ENCODE peak calls at places on chromosomes 1 and 21, in four cellular contexts. V is WTC11, X is K562, K is GM12878. T is an unnamed sample.

GRCh38 chr1:113758631-113759340 is 500 bp downstream of the PHTF1 start:
- DNase-seq in X (peak), K (no peak), V (peak), T (peak)

GRCh38 chr1:244060691-244061090 is 9.6 kb downstream of the ZBTB18 start:
- DNase-seq in V (no peak), X (no peak), K (no peak), T (no peak)

GRCh38 chr1:112387807-112388206 is 8.2 kb upstream of the CTTNBP2NL start:
- DNase-seq in V (no peak), X (no peak), K (no peak), T (no peak)

GRCh38 chr1:156198831-156199349 is 5.0 kb downstream of the SLC25A44 start:
- DNase-seq in V (no peak), K (peak), X (no peak), T (no peak)

GRCh38 chr21:44800103-44800502 is 1.5 kb downstream of the UBE2G2 start:
- DNase-seq in X (peak), V (no peak), K (no peak), T (peak)

GRCh38 chr1:237239248-237239647 is 197.3 kb downstream of the RYR2 start:
- DNase-seq in X (no peak), K (no peak), V (peak), T (no peak)

GRCh38 chr21:36615274-36615964 is 83.5 kb upstream of the SIM2 start:
- DNase-seq in K (no peak), V (peak), X (peak), T (peak)

GRCh38 chr1:12549460-12550349 is 68.3 kb downstream of the DHRS3 start:
- DNase-seq in X (peak), V (peak), K (no peak), T (peak)

GRCh38 chr1:245686006-245686405 is 531.2 kb downstream of the KIF26B start:
- DNase-seq in K (no peak), X (no peak), V (no peak), T (no peak)

GRCh38 chr1:94623560-94624148 is 82.1 kb upstream of the F3 start:
- DNase-seq in X (no peak), K (no peak), V (peak), T (no peak)

GRCh38 chr21:33237446-33237845 is 7.7 kb downstream of the IFNAR2 start:
- DNase-seq in V (no peak), K (no peak), X (no peak), T (no peak)

GRCh38 chr1:38512789-38513188 is 346.8 kb downstream of the RRAGC start:
- DNase-seq in K (no peak), X (no peak), V (no peak), T (no peak)

GRCh38 chr1:145995148-145995851 is 1.1 kb downstream of the TXNIP start:
- DNase-seq in V (no peak), K (no peak), X (no peak), T (no peak)

DNA sequence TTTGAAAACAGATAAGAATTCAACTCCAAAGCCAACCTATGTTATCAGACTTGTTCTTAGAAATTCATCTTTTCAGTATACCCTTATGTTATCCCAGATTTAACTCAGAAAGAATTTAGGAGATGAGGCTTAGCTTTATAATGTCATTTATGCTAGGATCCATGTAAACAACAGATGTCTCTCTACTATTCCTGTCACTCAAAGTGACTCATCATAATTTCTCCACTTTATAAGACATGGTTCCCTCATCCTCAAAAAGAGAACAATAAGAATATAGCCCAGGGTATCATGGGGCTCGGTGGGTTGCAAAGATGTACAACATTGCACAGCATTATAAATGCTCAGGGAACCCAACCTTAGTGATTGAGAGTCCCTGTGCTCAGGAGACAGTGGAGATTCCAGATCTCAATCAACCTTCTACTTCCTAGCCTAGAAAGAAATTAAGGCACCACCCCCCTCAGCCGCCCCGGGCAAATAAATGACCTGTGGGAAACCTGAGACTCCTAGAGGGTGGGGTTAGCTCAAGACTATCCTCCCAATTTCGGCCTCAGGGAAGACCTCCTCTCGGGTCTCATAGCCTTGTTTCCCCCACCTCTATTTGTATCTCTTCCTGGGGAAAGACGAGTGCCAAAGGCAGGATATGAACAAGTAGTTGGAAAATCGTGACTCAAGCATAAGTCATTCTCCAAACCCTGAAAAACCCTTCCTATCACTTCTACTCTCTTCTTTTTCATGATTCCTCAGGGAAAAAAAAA is 265.0 kb upstream of the CAMK1G start:
- DNase-seq in X (no peak), V (no peak), K (no peak), T (no peak)
- TF ChIP-seq CREM in X (no peak), V (no peak), K (no peak), T (no peak)

DNA sequence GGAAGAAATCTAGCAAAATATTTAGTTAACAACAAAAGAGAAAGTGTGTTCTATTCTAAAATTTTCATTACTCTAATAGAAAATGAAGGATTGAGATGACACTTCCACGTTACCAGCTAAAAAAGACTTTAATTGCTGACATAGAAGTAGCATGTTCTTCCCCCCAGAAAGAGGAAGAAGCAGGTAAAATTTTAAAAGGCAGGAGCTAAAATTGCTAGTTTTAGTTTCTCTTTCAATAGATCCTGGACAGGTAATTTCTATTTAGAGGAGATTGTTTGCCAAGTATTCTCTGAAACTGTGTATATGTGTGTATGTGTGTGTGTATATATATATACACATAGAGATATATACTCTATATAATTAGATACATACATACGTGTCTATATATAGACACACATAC is 248.1 kb upstream of the FMN2 start:
- DNase-seq in X (no peak), V (no peak), K (no peak), T (no peak)
- TF ChIP-seq CREM in X (no peak), V (no peak), K (no peak), T (no peak)

GRCh38 chr1:26745191-26745590 is 42.6 kb upstream of the PIGV start:
- DNase-seq in K (no peak), V (no peak), X (peak), T (no peak)

GRCh38 chr1:26743426-26744059 is 44.2 kb upstream of the PIGV start:
- DNase-seq in V (no peak), X (no peak), K (no peak), T (no peak)

GRCh38 chr1:26747048-26747447 is 40.7 kb upstream of the PIGV start:
- DNase-seq in V (no peak), X (no peak), K (no peak), T (no peak)

GRCh38 chr1:26740958-26741357 is 45.1 kb downstream of the ARID1A start:
- DNase-seq in V (no peak), K (no peak), X (no peak), T (no peak)

GRCh38 chr1:26744075-26744958 is 43.4 kb upstream of the PIGV start:
- DNase-seq in V (peak), X (peak), K (peak), T (peak)
- TF ChIP-seq CREM in V (no peak), X (peak), K (peak), T (no peak)

DNA sequence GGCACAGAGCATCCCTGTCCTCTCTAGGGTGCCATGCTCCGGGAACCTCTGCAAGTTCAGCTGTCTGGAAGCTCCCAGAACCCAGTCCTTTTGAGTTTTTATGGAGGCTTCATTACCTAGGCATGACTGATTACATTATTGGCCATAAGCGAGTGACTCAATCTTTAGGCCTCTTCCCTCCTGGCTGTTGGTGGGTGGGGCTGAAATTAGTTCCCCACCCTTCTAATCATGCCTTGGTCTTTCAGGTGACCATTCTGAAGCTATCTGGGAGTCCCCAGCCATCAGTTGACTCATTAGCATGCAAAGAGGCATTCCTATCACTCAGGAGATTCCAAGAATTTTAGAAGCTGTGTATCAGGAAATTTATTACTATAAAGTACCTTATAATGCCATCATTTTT is 46.6 kb downstream of the WLS start:
- DNase-seq in K (no peak), V (no peak), X (no peak), T (no peak)
- TF ChIP-seq CREM in K (no peak), V (no peak), X (no peak), T (no peak)